ENCODE peak calls at places on chromosome 17, in seven cellular contexts. B is stimulated activated CD4-positive, alpha-beta T cell treated with anti-CD3 and anti-CD28 coated beads, Interleukin-15, amount 100 ng/mL, for 24 hours; N is lung microvascular endothelial cell; J is left ventricle myocardium inferior; Q is fibroblast of the conjunctiva; O is GM20000; G is activated B cell treated with CpG ODN at 0.5 μM for 24 hours. Z is an unnamed sample.

GRCh38 chr17:27421111-27421510 is 35.1 kb upstream of the KSR1 start:
- DNase-seq in B (no peak), N (no peak), O (no peak), G (no peak), J (no peak), Q (no peak), Z (no peak)

GRCh38 chr17:35433075-35433894 is 985 bp upstream of the SLFN12 start:
- DNase-seq in G (no peak), J (peak; percentile 56), N (peak; percentile 98), Q (peak; percentile 99), O (peak; percentile 33), B (peak; percentile 83), Z (peak; percentile 89)

GRCh38 chr17:59547131-59547915 is 18.1 kb upstream of the DHX40 start:
- DNase-seq in N (no peak), G (no peak), O (no peak), B (no peak), Q (no peak), J (no peak), Z (no peak)

GRCh38 chr17:82832411-82832810 is 7.4 kb downstream of the ZNF750 start:
- DNase-seq in G (no peak), N (no peak), O (no peak), Q (no peak), J (no peak), B (no peak), Z (no peak)

GRCh38 chr17:72134560-72135399 is 14.0 kb downstream of the SOX9 start:
- DNase-seq in B (no peak), O (no peak), G (no peak), Q (no peak), J (no peak), N (no peak), Z (no peak)

GRCh38 chr17:63435681-63436522 is 10.2 kb downstream of the CYB561 start:
- DNase-seq in J (no peak), B (no peak), N (no peak), Q (no peak), O (peak; percentile 60), G (no peak), Z (peak; percentile 39)

GRCh38 chr17:42979511-42980273 is at the start of gene PTGES3L:
- DNase-seq in O (peak; percentile 84), J (peak; percentile 59), B (peak; percentile 56), N (peak; percentile 32), G (no peak), Q (no peak), Z (peak; percentile 52)

GRCh38 chr17:8162997-8163977 is 539 bp upstream of the VAMP2 start:
- DNase-seq in N (no peak), O (no peak), B (peak; percentile 38), G (no peak), Q (no peak), J (peak; percentile 32), Z (no peak)

GRCh38 chr17:82228278-82228841 is 482 bp upstream of the SLC16A3 start:
- DNase-seq in J (peak; percentile 60), G (peak; percentile 69), O (peak; percentile 88), Q (no peak), B (peak; percentile 71), N (no peak), Z (peak; percentile 75)

GRCh38 chr17:80071116-80071980 is 30.0 kb upstream of the GAA start:
- DNase-seq in B (no peak), J (peak; percentile 43), G (no peak), O (no peak), Q (no peak), N (peak; percentile 63), Z (no peak)

GRCh38 chr17:37570527-37571093 is 38.6 kb downstream of the SYNRG start:
- DNase-seq in J (peak; percentile 25), N (peak; percentile 63), Q (peak; percentile 12), G (no peak), O (peak; percentile 48), B (peak; percentile 36), Z (peak; percentile 31)

GRCh38 chr17:17159571-17159970 is 46.6 kb downstream of the PLD6 start:
- DNase-seq in Q (no peak), N (no peak), G (no peak), B (no peak), O (no peak), J (no peak), Z (no peak)

GRCh38 chr17:29723283-29724047 is 100.8 kb upstream of the CORO6 start:
- DNase-seq in J (no peak), N (no peak), B (no peak), G (no peak), Q (no peak), O (peak; percentile 44), Z (peak; percentile 75)

GRCh38 chr17:78597923-78598545 is 20.8 kb upstream of the DNAH17 start:
- DNase-seq in O (no peak), N (no peak), B (no peak), Q (no peak), G (no peak), J (no peak), Z (no peak)

GRCh38 chr17:15279011-15279477 is 13.9 kb upstream of the PMP22 start:
- DNase-seq in J (no peak), Q (no peak), N (peak; percentile 46), O (no peak), G (no peak), B (no peak), Z (no peak)

GRCh38 chr17:5100832-5101231 is 10.8 kb downstream of the ZNF232 start:
- DNase-seq in N (no peak), B (no peak), G (no peak), Q (no peak), O (no peak), J (no peak), Z (no peak)

GRCh38 chr17:31158741-31159377 is 64.1 kb downstream of the NF1 start:
- DNase-seq in N (peak; percentile 9), O (peak; percentile 8), G (no peak), B (no peak), J (no peak), Q (no peak), Z (no peak)

GRCh38 chr17:75565066-75565465 is 22.5 kb upstream of the MYO15B start:
- DNase-seq in G (no peak), J (no peak), B (no peak), N (no peak), O (no peak), Q (no peak), Z (no peak)

GRCh38 chr17:50311112-50311460 is 34.8 kb upstream of the XYLT2 start:
- DNase-seq in O (no peak), J (no peak), B (no peak), N (no peak), Q (no peak), G (no peak), Z (peak; percentile 39)

GRCh38 chr17:38958756-38959155 is 8.4 kb downstream of the FBXO47 start:
- DNase-seq in O (no peak), Q (no peak), G (no peak), B (no peak), N (no peak), J (no peak), Z (no peak)

GRCh38 chr17:42623732-42624596 is 14.5 kb downstream of the TUBG1 start:
- DNase-seq in B (no peak), G (no peak), N (peak; percentile 61), O (no peak), J (no peak), Q (no peak), Z (no peak)

GRCh38 chr17:6446516-6447100 is 2.4 kb downstream of the PIMREG start:
- DNase-seq in N (no peak), Q (no peak), O (no peak), J (no peak), G (no peak), B (no peak), Z (no peak)

GRCh38 chr17:49924589-49924988 is 44.4 kb upstream of the DLX4 start:
- DNase-seq in O (no peak), Q (no peak), G (no peak), B (no peak), J (no peak), N (no peak), Z (no peak)

GRCh38 chr17:66211047-66211810 is 18.0 kb downstream of the APOH start:
- DNase-seq in N (no peak), Q (no peak), B (no peak), J (no peak), G (no peak), O (no peak), Z (no peak)

GRCh38 chr17:64172510-64172909 is 42.6 kb upstream of the ERN1 start:
- DNase-seq in J (no peak), N (peak; percentile 87), O (no peak), Q (no peak), G (no peak), B (no peak), Z (no peak)

GRCh38 chr17:45784583-45785372 is 658 bp downstream of the CRHR1 start:
- DNase-seq in B (peak; percentile 71), O (peak; percentile 78), G (peak; percentile 30), N (peak; percentile 3), J (peak; percentile 17), Q (no peak), Z (no peak)

GRCh38 chr17:58527949-58528348 is 13.5 kb upstream of the MTMR4 start:
- DNase-seq in N (peak; percentile 78), Q (no peak), B (no peak), J (no peak), G (no peak), O (no peak), Z (no peak)

GRCh38 chr17:44176671-44177501 is 6.4 kb downstream of the ASB16 start:
- DNase-seq in G (no peak), Q (no peak), N (no peak), B (no peak), O (no peak), J (no peak), Z (no peak)

GRCh38 chr17:19453296-19453695 is 42.3 kb downstream of the RNF112 start:
- DNase-seq in N (no peak), O (no peak), J (no peak), Q (no peak), G (no peak), B (no peak), Z (no peak)

GRCh38 chr17:78289004-78289403 is 57.6 kb downstream of the TMEM235 start:
- DNase-seq in Q (no peak), O (no peak), J (no peak), B (no peak), N (no peak), G (no peak), Z (no peak)

GRCh38 chr17:70624208-70624607 is 454.9 kb downstream of the KCNJ2 start:
- DNase-seq in N (no peak), B (no peak), Q (no peak), J (no peak), O (no peak), G (no peak), Z (no peak)